ENCODE peak calls at places on chromosomes 1 and 21, in four cellular contexts. X, F, B and U are unnamed samples.

GRCh38 chr1:41983451-41983850 is 64.7 kb upstream of the HIVEP3 start:
- DNase-seq in B (no peak), X (no peak), F (no peak), U (no peak)

GRCh38 chr1:45792744-45793143 is 10.7 kb upstream of the MAST2 start:
- DNase-seq in F (no peak), B (no peak), X (no peak), U (no peak)

GRCh38 chr1:110433803-110434202 is 17.1 kb upstream of the PROK1 start:
- DNase-seq in X (peak), F (peak), B (peak), U (no peak)

GRCh38 chr21:32524010-32524719 is 61.2 kb downstream of the TCP10L start:
- DNase-seq in X (no peak), F (no peak), B (no peak), U (no peak)

GRCh38 chr1:79259390-79260336 is 253.1 kb upstream of the ADGRL4 start:
- DNase-seq in X (peak), F (no peak), B (no peak), U (no peak)

GRCh38 chr1:59568158-59568935 is 246.4 kb upstream of the HOOK1 start:
- DNase-seq in B (no peak), F (no peak), X (peak), U (no peak)

GRCh38 chr1:22250724-22251123 is 107.8 kb upstream of the WNT4 start:
- DNase-seq in B (no peak), X (no peak), F (no peak), U (no peak)

GRCh38 chr1:196877964-196878363 is 9.9 kb upstream of the CFHR4 start:
- DNase-seq in X (peak), B (no peak), F (no peak), U (no peak)

GRCh38 chr1:219123041-219123440 is 50.6 kb upstream of the LYPLAL1 start:
- DNase-seq in X (no peak), B (no peak), F (no peak), U (no peak)

GRCh38 chr1:30525980-30526651 is 197.3 kb downstream of the MATN1 start:
- DNase-seq in B (peak), X (peak), F (no peak), U (no peak)

GRCh38 chr1:171055966-171056643 is 34.6 kb upstream of the FMO3 start:
- DNase-seq in F (no peak), B (no peak), X (no peak), U (no peak)

DNA sequence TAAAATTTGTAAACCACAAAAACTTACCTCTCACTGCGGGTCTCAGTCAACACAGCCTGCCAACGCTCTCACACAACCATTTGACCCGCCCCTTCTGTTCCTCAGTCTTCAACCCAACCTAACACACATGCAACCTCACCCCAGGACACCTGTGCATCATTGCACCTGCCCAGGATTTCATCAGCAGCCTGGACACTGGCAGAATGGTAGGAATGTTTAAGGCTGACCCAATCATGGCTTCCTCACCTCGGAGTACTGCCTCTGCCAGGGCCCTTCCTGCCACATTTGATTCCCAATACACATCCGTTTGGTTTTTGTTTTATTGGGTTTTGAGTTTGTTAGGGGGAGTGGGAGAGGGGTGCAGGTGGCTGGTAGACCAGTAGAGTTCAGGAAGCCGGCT is 40.7 kb downstream of the TOMM20 start:
- DNase-seq in X (no peak), F (no peak), B (no peak), U (no peak)
- TF ChIP-seq POLR2AphosphoS2 in X (no peak), F (no peak), B (no peak), U (no peak)

DNA sequence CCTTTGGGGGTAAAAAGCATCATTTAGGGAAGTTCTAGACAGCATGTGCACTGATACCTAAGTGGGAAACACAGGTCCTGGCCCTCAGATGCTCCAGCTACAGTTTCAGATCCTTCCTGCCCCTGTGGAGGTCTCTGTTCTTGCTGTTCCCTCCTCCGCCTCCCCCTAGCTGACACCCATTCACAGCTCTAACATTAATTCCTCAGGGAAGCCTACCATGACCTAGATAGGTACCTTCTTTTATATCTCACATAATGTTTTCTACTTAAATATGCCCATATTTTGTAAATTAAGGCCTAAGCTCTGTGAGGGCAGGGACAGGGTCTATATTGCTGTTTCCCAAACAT is 11.3 kb downstream of the TSPAN2 start:
- DNase-seq in B (no peak), F (no peak), X (no peak), U (no peak)
- TF ChIP-seq POLR2A in B (no peak), F (no peak), X (no peak), U (no peak)

GRCh38 chr1:184388671-184389292 is 2.0 kb downstream of the C1orf21 start:
- DNase-seq in B (no peak), X (no peak), F (no peak), U (no peak)

GRCh38 chr1:184385863-184386262 is 966 bp upstream of the C1orf21 start:
- DNase-seq in F (no peak), X (no peak), B (no peak), U (no peak)

GRCh38 chr1:184386271-184387068 is at the start of gene C1orf21:
- DNase-seq in F (peak), B (no peak), X (peak), U (no peak)

GRCh38 chr1:184387871-184388670 is 1.2 kb downstream of the C1orf21 start:
- DNase-seq in F (no peak), X (peak), B (no peak), U (no peak)

DNA sequence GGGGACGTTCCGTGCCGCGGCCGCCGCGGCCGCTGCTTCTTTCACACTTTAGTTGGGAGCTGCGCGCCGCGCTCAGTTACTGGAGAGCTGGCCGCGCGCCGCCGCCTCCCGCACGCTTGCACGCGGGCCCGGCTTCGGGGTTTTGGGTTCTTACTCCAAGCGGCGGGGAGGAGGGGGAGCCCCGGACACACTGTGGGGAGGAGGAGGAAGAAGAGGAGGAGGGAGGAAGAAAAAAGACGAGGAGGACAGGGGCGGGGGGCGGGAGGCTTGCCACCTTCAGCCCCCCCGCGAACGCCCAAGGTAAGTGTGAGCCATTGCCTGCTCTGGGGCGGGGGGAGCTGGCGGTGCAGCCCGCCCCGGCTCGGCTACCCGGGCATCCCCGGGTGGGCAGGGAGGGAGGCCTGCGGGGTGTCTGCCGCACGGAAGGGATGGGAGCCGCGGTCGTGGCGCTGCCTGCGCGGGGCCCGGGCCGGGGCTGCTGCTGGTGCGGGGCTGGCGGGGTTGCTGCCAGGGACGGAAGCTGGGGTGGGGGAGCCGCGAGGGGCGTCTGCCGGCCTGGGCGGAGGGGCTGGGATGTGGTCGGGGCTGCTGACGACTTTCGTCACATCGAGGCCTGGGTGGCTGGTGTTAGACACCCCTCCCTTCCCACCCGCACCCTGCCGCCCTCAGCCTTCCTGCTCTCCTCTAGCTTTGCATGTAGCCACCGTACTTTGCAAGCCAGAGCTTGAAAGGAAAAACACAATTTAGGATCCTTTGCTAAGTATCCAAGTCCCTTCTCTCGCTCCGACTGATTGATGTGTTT is 441 bp downstream of the C1orf21 start:
- DNase-seq in B (no peak), F (no peak), X (peak), U (no peak)
- TF ChIP-seq POLR2AphosphoS2 in B (no peak), F (no peak), X (no peak), U (no peak)

GRCh38 chr1:109096110-109096509 is 5.5 kb downstream of the TMEM167B start:
- DNase-seq in B (no peak), F (no peak), X (no peak), U (no peak)

GRCh38 chr1:109104364-109105151 is 9.4 kb upstream of the ELAPOR1 start:
- DNase-seq in X (no peak), B (no peak), F (no peak), U (no peak)

GRCh38 chr1:109105881-109106280 is 8.0 kb upstream of the ELAPOR1 start:
- DNase-seq in X (no peak), F (no peak), B (no peak), U (no peak)

GRCh38 chr1:109094377-109094803 is 3.8 kb downstream of the TMEM167B start:
- DNase-seq in X (no peak), F (no peak), B (no peak), U (no peak)

GRCh38 chr1:109099871-109100757 is 9.6 kb downstream of the TMEM167B start:
- DNase-seq in X (peak), B (peak), F (peak), U (peak)
- TF ChIP-seq POLR2A in X (peak), B (peak), F (peak), U (peak)

DNA sequence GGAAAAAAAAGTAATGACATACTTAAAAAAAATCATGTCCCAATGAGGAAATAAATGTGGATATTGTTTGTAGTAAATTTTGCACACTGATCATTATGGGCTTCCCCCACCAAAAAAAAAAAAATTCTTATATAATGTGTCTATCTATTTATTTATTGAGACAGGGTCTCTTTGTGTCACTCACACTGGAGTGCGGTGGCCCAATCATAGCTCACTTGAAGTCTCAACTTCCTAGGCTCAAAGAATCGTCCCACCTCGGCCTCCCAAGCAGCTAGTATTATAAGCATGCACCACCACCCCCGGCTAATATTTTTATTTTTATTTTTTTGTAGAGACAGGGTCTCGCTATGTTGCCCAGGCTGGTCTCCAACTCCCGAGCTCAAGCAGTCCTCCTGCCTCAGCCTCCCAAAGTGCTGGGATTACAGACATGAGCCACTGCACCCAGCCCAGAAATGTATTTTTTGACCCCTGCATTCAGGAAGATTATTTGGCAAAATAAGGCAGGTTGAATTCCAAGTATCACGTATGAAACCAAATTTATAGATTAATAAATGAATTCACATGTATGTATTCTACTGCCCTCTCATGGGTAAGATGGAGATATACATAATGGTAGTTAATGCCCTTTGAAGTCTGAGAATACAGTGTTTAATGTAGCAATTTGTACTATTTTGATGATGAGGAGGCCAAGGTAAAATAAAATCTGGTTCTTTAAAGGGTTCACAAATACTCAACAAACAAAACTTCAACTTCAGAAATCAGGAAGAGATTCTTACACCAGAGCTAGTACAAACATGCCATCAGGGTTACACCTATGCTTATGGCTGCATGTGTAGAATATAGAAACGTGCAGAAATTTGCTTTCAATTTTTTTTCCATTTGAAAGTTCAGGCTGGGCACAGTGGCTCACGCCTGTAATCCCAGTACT is 1.4 kb upstream of the DENND2C start:
- DNase-seq in X (peak), F (no peak), B (no peak), U (no peak)
- TF ChIP-seq POLR2AphosphoS2 in X (no peak), F (no peak), B (no peak), U (no peak)

GRCh38 chr1:53011175-53011574 is 50.8 kb upstream of the PODN start:
- DNase-seq in F (peak), X (no peak), B (no peak), U (no peak)

GRCh38 chr1:53020588-53020987 is 41.4 kb upstream of the PODN start:
- DNase-seq in F (peak), B (no peak), X (no peak), U (no peak)

GRCh38 chr1:53015508-53015860 is 46.5 kb upstream of the PODN start:
- DNase-seq in F (no peak), X (no peak), B (no peak), U (no peak)

GRCh38 chr1:53016705-53017104 is 45.3 kb upstream of the PODN start:
- DNase-seq in F (no peak), B (no peak), X (no peak), U (no peak)

DNA sequence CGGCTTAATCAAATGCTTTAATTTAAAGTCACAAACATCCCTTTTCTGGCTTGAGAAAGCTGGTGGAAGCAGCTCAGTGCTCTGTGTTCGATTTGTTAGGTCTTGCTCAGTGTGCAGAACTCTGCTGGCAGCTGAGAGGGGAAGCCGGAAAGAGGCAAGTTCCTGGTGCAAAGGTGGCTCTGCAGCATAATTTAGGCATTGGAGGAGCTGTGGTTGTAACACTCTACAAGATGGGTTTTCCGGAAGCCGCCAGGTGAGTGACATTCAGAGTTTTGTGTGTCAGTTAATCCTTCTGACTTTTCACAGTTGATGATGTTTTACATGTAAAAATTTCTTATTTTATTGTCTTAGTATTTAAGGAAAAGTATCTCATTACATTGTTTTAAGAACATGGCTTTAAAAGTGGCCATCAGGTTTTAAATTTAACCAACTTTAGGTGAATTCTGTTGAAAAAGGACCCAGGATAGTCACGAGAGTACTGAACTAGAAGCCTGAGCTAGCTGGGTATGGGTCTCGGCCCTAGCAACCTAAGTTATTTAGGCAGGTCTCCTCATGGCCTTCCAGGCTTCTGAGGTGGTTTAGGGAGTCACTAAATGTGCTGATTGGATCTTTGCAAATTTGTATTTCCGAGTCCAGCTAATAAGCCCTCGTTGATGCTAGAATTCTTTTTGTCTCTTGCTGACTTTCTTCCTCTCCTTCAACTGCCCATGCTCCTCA is 47.1 kb upstream of the PODN start:
- DNase-seq in X (peak), F (peak), B (peak), U (peak)
- TF ChIP-seq POLR2A in X (no peak), F (peak), B (peak), U (peak)

GRCh38 chr1:162019006-162019405 is 4.7 kb downstream of the OLFML2B start:
- DNase-seq in X (no peak), F (no peak), B (no peak), U (no peak)
- TF ChIP-seq POLR2AphosphoS2 in X (no peak), F (no peak), B (no peak), U (no peak)